ENCODE peak calls at places on chromosome 12, in seven cellular contexts. W is stomach, E is body of pancreas, A is right atrium auricular region, L is colonic mucosa, U is WERI-Rb-1, F is tibial artery. V is an unnamed sample.

GRCh38 chr12:2582631-2583616 is 211.8 kb upstream of the FKBP4 start:
- DNase-seq in F (peak; percentile 76), A (no peak), E (peak; percentile 73), L (peak; percentile 75), W (peak; percentile 75), U (peak; percentile 69), V (peak; percentile 68)

GRCh38 chr12:51752490-51752889 is 96.0 kb downstream of the FIGNL2 start:
- DNase-seq in L (peak; percentile 44), E (peak; percentile 65), A (peak; percentile 78), U (peak; percentile 18), W (peak; percentile 30), F (no peak), V (peak; percentile 41)

GRCh38 chr12:3282271-3282670 is 205.1 kb downstream of the TSPAN9 start:
- DNase-seq in W (no peak), F (no peak), U (no peak), A (no peak), L (no peak), E (no peak), V (no peak)

GRCh38 chr12:68092976-68093375 is 66.6 kb downstream of the IFNG start:
- DNase-seq in W (no peak), A (no peak), L (no peak), U (no peak), F (no peak), E (no peak), V (no peak)

GRCh38 chr12:90842477-90842876 is 112.5 kb downstream of the CCER1 start:
- DNase-seq in W (no peak), F (no peak), E (no peak), A (no peak), U (peak; percentile 62), L (no peak), V (no peak)

GRCh38 chr12:52434760-52435530 is 774 bp upstream of the KRT75 start:
- DNase-seq in L (no peak), W (no peak), U (no peak), F (no peak), E (no peak), A (no peak), V (no peak)

GRCh38 chr12:47312794-47313426 is 233.2 kb upstream of the AMIGO2 start:
- DNase-seq in L (no peak), W (no peak), U (no peak), A (no peak), E (peak; percentile 44), F (no peak), V (no peak)

GRCh38 chr12:91922139-91922538 is 223.5 kb downstream of the BTG1 start:
- DNase-seq in U (no peak), A (no peak), E (no peak), L (no peak), W (no peak), F (no peak), V (peak; percentile 38)

GRCh38 chr12:84056-84455 is 17.5 kb downstream of the IQSEC3 start:
- DNase-seq in U (no peak), F (no peak), L (no peak), E (no peak), A (no peak), W (no peak), V (no peak)

GRCh38 chr12:10119072-10119471 is 10.9 kb downstream of the CLEC7A start:
- DNase-seq in A (no peak), E (no peak), L (no peak), U (no peak), F (no peak), W (no peak), V (no peak)

GRCh38 chr12:117331691-117332090 is 29.7 kb downstream of the NOS1 start:
- DNase-seq in E (no peak), F (no peak), W (no peak), A (no peak), U (no peak), L (no peak), V (no peak)
- TF ChIP-seq CTCF in E (no peak), F (no peak), W (no peak), A (no peak), U (no peak), L (no peak), V (no peak)

GRCh38 chr12:77189463-77189862 is 124.1 kb upstream of the E2F7 start:
- DNase-seq in L (no peak), U (peak; percentile 44), A (no peak), E (no peak), F (no peak), W (no peak), V (no peak)
- H3K4me3 ChIP-seq in L (no peak overlapping the region), U (no peak overlapping the region), A (no peak overlapping the region), E (no peak overlapping the region), F (no peak overlapping the region), W (no peak overlapping the region), V (no peak overlapping the region)

GRCh38 chr12:42235426-42235825 is 2.6 kb downstream of the YAF2 start:
- DNase-seq in A (no peak), L (peak; percentile 24), E (no peak), F (no peak), W (no peak), U (no peak), V (no peak)
- H3K27ac ChIP-seq in A (peak overlapping the region; percentile 96), L (no peak overlapping the region), E (peak overlapping the region; percentile 43), F (peak overlapping the region; percentile 61), W (peak overlapping the region; percentile 52), U (no peak overlapping the region), V (peak overlapping the region; percentile 66)

GRCh38 chr12:113723631-113724030 is 242.5 kb downstream of the RBM19 start:
- DNase-seq in F (no peak), U (no peak), W (no peak), E (no peak), L (no peak), A (no peak), V (no peak)
- TF ChIP-seq CTCF in F (no peak), U (no peak), W (no peak), E (no peak), L (no peak), A (no peak), V (no peak)

V was measured in adrenal gland.